ENCODE peak calls at places on chromosomes 13 and 19, in seven cellular contexts. H is lower leg skin, O is ascending aorta, N is Caco-2, D is HFFc6, K is BE2C, J is thoracic aorta. A is an unnamed sample.

GRCh38 chr13:71718931-71719330 is 148.1 kb downstream of the DACH1 start:
- DNase-seq in H (no peak), O (no peak), N (no peak), D (no peak), K (no peak), J (no peak), A (no peak)

GRCh38 chr13:91155512-91156114 is 191.9 kb upstream of the MIR17HG start:
- DNase-seq in H (no peak), O (no peak), N (peak), D (no peak), K (no peak), J (no peak), A (no peak)

GRCh38 chr19:39645800-39646411 is 9.8 kb upstream of the LGALS16 start:
- DNase-seq in H (no peak), O (no peak), N (no peak), D (peak), K (no peak), J (no peak), A (no peak)

GRCh38 chr19:9877775-9878510 is 42.8 kb downstream of the PIN1 start:
- DNase-seq in H (no peak), O (no peak), N (no peak), D (peak), K (no peak), J (no peak), A (no peak)

GRCh38 chr19:30881281-30881680 is 468.0 kb downstream of the TSHZ3 start:
- DNase-seq in H (peak), O (no peak), N (no peak), D (no peak), K (no peak), J (no peak), A (no peak)

GRCh38 chr13:65913173-65913572 is 1317.0 kb downstream of the PCDH9 start:
- DNase-seq in H (no peak), O (no peak), N (no peak), D (peak), K (no peak), J (no peak), A (no peak)

GRCh38 chr19:12162882-12163806 is at the start of gene ZNF136:
- DNase-seq in H (peak), O (peak), N (peak), D (peak), K (peak), J (peak), A (peak)

GRCh38 chr13:20118268-20119140 is 42.3 kb downstream of the GJA3 start:
- DNase-seq in H (peak), O (no peak), N (peak), D (no peak), K (peak), J (no peak), A (peak)

GRCh38 chr19:10797078-10797477 is 38.9 kb downstream of the TMED1 start:
- DNase-seq in H (no peak), O (no peak), N (no peak), D (no peak), K (no peak), J (no peak), A (no peak)

GRCh38 chr19:17966497-17967257 is at the start of gene KCNN1:
- DNase-seq in H (no peak), O (no peak), N (no peak), D (no peak), K (peak), J (no peak), A (no peak)

GRCh38 chr13:87234981-87235380 is 436.2 kb upstream of the SLITRK5 start:
- DNase-seq in H (no peak), O (no peak), N (no peak), D (no peak), K (no peak), J (no peak), A (no peak)

DNA sequence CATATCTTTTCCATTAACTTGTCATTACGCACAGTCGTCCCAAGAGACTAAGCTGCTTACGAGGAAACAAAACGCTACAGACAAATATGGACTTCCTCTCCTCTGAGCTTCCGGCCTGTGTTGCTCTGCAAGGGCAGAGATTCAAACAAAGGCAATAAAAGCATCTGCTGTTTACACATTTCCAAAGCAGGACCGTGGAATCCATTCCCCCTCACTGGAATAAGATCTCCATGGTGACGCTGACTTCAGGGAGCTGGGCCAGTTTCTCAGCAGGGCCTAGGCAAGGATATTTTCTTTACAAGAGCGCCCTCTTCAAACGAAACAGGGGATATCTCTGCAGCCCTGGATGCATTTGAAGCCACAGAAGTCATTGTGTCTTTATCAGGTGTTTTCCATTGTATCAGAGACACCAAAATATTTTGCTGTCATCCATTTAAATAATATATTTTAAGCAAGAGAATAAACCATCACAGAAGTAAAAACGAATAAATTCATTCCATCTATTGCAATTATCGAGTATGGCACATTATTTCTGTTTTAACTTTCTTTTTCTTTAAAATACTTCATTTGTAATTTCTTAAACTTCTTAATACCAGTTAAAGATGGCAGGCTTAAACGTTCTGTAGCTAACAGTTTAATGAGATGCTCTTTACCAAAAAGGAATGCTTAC is 177.5 kb downstream of the DCLK1 start:
- DNase-seq in H (peak), O (no peak), N (peak), D (peak), K (peak), J (peak), A (peak)
- TF ChIP-seq CTCF in H (no peak), O (peak), N (peak), D (peak), K (peak), J (peak), A (peak)

GRCh38 chr13:110628952-110629701 is 13.8 kb downstream of the NAXD start:
- DNase-seq in H (no peak), O (no peak), N (peak), D (no peak), K (peak), J (no peak), A (peak)

GRCh38 chr13:110630566-110631119 is 15.3 kb downstream of the NAXD start:
- DNase-seq in H (no peak), O (no peak), N (no peak), D (no peak), K (no peak), J (no peak), A (no peak)

GRCh38 chr13:110628477-110628793 is 13.1 kb downstream of the NAXD start:
- DNase-seq in H (no peak), O (no peak), N (no peak), D (no peak), K (peak), J (no peak), A (peak)

GRCh38 chr13:110627761-110628476 is 12.6 kb downstream of the NAXD start:
- DNase-seq in H (no peak), O (no peak), N (no peak), D (no peak), K (no peak), J (no peak), A (no peak)

DNA sequence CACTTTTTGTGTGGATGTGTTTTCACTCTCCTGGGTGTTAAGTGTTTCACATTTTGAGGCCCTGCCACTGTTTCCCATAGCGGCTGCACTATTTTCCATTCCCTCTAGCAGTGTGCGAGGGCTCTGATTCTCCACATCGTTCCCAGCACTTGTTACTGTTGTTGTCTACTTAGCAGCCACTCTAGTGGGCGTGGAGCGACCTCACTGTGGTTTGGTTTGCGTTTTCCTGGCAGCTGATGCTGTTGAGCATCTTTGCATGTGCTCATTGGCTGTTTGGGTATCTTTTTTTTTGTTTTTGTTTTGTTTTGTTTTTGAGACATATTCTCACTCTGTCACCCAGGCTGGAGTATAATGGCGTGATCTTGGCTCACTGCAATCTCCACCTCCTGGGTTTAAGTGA is 14.4 kb downstream of the NAXD start:
- DNase-seq in H (no peak), O (no peak), N (peak), D (no peak), K (no peak), J (no peak), A (no peak)
- TF ChIP-seq CTCF in H (no peak), O (no peak), N (no peak), D (no peak), K (no peak), J (no peak), A (no peak)

GRCh38 chr13:44267966-44268365 is 105.7 kb upstream of the SERP2 start:
- DNase-seq in H (no peak), O (no peak), N (no peak), D (peak), K (no peak), J (no peak), A (no peak)
- TF ChIP-seq CTCF in H (no peak), O (no peak), N (no peak), D (no peak), K (no peak), J (no peak), A (no peak)

GRCh38 chr19:16447015-16447384 is 24.8 kb downstream of the EPS15L1 start:
- DNase-seq in H (peak), O (peak), N (peak), D (peak), K (no peak), J (no peak), A (peak)
- TF ChIP-seq CTCF in H (no peak), O (no peak), N (no peak), D (no peak), K (no peak), J (no peak), A (no peak)